ENCODE peak calls at places on chromosomes 3 and 15, in eight cellular contexts. One of them, this sample, is unnamed.

GRCh38 chr15:38650384-38650783 is 85.8 kb upstream of the RASGRP1 start:
- ATAC-seq in HCT116: no peak
- ATAC-seq in K562: no peak
- ATAC-seq in Panc1: no peak
- ATAC-seq in HepG2: no peak
- ATAC-seq in GM23338: peak
- ATAC-seq in upper lobe of left lung: no peak
- ATAC-seq in GM12878: peak
- ATAC-seq in this sample: no peak

GRCh38 chr3:29171583-29171990 is 109.3 kb upstream of the RBMS3 start:
- ATAC-seq in HCT116: no peak
- ATAC-seq in K562: no peak
- ATAC-seq in Panc1: no peak
- ATAC-seq in HepG2: no peak
- ATAC-seq in GM23338: no peak
- ATAC-seq in upper lobe of left lung: no peak
- ATAC-seq in GM12878: no peak
- ATAC-seq in this sample: peak

GRCh38 chr3:126245811-126246727 is 65.7 kb upstream of the ALDH1L1 start:
- ATAC-seq in HCT116: peak
- ATAC-seq in K562: peak
- ATAC-seq in Panc1: no peak
- ATAC-seq in HepG2: peak
- ATAC-seq in GM23338: peak
- ATAC-seq in upper lobe of left lung: peak
- ATAC-seq in GM12878: peak
- ATAC-seq in this sample: peak

GRCh38 chr3:178087376-178087775 is 448.9 kb upstream of the KCNMB2 start:
- ATAC-seq in HCT116: no peak
- ATAC-seq in K562: no peak
- ATAC-seq in Panc1: no peak
- ATAC-seq in HepG2: no peak
- ATAC-seq in GM23338: no peak
- ATAC-seq in upper lobe of left lung: no peak
- ATAC-seq in GM12878: no peak
- ATAC-seq in this sample: no peak

GRCh38 chr15:97168704-97169475 is 791.6 kb upstream of the ARRDC4 start:
- ATAC-seq in HCT116: no peak
- ATAC-seq in K562: no peak
- ATAC-seq in Panc1: no peak
- ATAC-seq in HepG2: no peak
- ATAC-seq in GM23338: peak
- ATAC-seq in upper lobe of left lung: no peak
- ATAC-seq in GM12878: peak
- ATAC-seq in this sample: no peak

GRCh38 chr3:12138044-12138443 is 20.7 kb downstream of the TIMP4 start:
- ATAC-seq in HCT116: peak
- ATAC-seq in K562: peak
- ATAC-seq in Panc1: no peak
- ATAC-seq in HepG2: peak
- ATAC-seq in GM23338: peak
- ATAC-seq in upper lobe of left lung: no peak
- ATAC-seq in GM12878: peak
- ATAC-seq in this sample: no peak

GRCh38 chr3:189964623-189965022 is 156.1 kb downstream of the P3H2 start:
- ATAC-seq in HCT116: no peak
- ATAC-seq in K562: no peak
- ATAC-seq in Panc1: no peak
- ATAC-seq in HepG2: no peak
- ATAC-seq in GM23338: no peak
- ATAC-seq in upper lobe of left lung: no peak
- ATAC-seq in GM12878: no peak
- ATAC-seq in this sample: no peak

GRCh38 chr3:16136042-16136441 is 38.4 kb upstream of the GALNT15 start:
- ATAC-seq in HCT116: no peak
- ATAC-seq in K562: no peak
- ATAC-seq in Panc1: no peak
- ATAC-seq in HepG2: no peak
- ATAC-seq in GM23338: no peak
- ATAC-seq in upper lobe of left lung: peak
- ATAC-seq in GM12878: no peak
- ATAC-seq in this sample: peak

GRCh38 chr3:171248426-171249115 is 211.6 kb downstream of the TNIK start:
- ATAC-seq in HCT116: peak
- ATAC-seq in K562: no peak
- ATAC-seq in Panc1: no peak
- ATAC-seq in HepG2: no peak
- ATAC-seq in GM23338: no peak
- ATAC-seq in upper lobe of left lung: no peak
- ATAC-seq in GM12878: peak
- ATAC-seq in this sample: no peak

GRCh38 chr15:90907838-90908507 is 4.9 kb downstream of the MAN2A2 start:
- ATAC-seq in HCT116: no peak
- ATAC-seq in K562: no peak
- ATAC-seq in Panc1: no peak
- ATAC-seq in HepG2: no peak
- ATAC-seq in GM23338: no peak
- ATAC-seq in upper lobe of left lung: no peak
- ATAC-seq in GM12878: no peak
- ATAC-seq in this sample: peak

GRCh38 chr15:59485036-59485435 is 47.0 kb downstream of the FAM81A start:
- ATAC-seq in HCT116: no peak
- ATAC-seq in K562: no peak
- ATAC-seq in Panc1: no peak
- ATAC-seq in HepG2: no peak
- ATAC-seq in GM23338: no peak
- ATAC-seq in upper lobe of left lung: no peak
- ATAC-seq in GM12878: no peak
- ATAC-seq in this sample: no peak

GRCh38 chr15:45163508-45163856 is 24.3 kb downstream of the SHF start:
- ATAC-seq in HCT116: no peak
- ATAC-seq in K562: no peak
- ATAC-seq in Panc1: no peak
- ATAC-seq in HepG2: peak
- ATAC-seq in GM23338: no peak
- ATAC-seq in upper lobe of left lung: no peak
- ATAC-seq in GM12878: no peak
- ATAC-seq in this sample: no peak

GRCh38 chr15:78618064-78618463 is 2.7 kb downstream of the CHRNA3 start:
- ATAC-seq in HCT116: peak
- ATAC-seq in K562: peak
- ATAC-seq in Panc1: peak
- ATAC-seq in HepG2: peak
- ATAC-seq in GM23338: no peak
- ATAC-seq in upper lobe of left lung: no peak
- ATAC-seq in GM12878: peak
- ATAC-seq in this sample: no peak

GRCh38 chr3:29887450-29887849 is 606.6 kb downstream of the RBMS3 start:
- ATAC-seq in HCT116: no peak
- ATAC-seq in K562: no peak
- ATAC-seq in Panc1: no peak
- ATAC-seq in HepG2: no peak
- ATAC-seq in GM23338: no peak
- ATAC-seq in upper lobe of left lung: no peak
- ATAC-seq in GM12878: no peak
- ATAC-seq in this sample: no peak

GRCh38 chr3:194364652-194365434 is 4.7 kb downstream of the LRRC15 start:
- ATAC-seq in HCT116: no peak
- ATAC-seq in K562: peak
- ATAC-seq in Panc1: peak
- ATAC-seq in HepG2: no peak
- ATAC-seq in GM23338: peak
- ATAC-seq in upper lobe of left lung: no peak
- ATAC-seq in GM12878: no peak
- ATAC-seq in this sample: peak

GRCh38 chr3:132038198-132038825 is 3.5 kb upstream of the CPNE4 start:
- ATAC-seq in HCT116: peak
- ATAC-seq in K562: no peak
- ATAC-seq in Panc1: peak
- ATAC-seq in HepG2: peak
- ATAC-seq in GM23338: no peak
- ATAC-seq in upper lobe of left lung: no peak
- ATAC-seq in GM12878: peak
- ATAC-seq in this sample: no peak

GRCh38 chr15:99606646-99607045 is 40.9 kb downstream of the MEF2A start:
- ATAC-seq in HCT116: no peak
- ATAC-seq in K562: no peak
- ATAC-seq in Panc1: no peak
- ATAC-seq in HepG2: no peak
- ATAC-seq in GM23338: no peak
- ATAC-seq in upper lobe of left lung: no peak
- ATAC-seq in GM12878: no peak
- ATAC-seq in this sample: no peak

GRCh38 chr15:79009388-79009787 is 64.5 kb upstream of the CTSH start:
- ATAC-seq in HCT116: no peak
- ATAC-seq in K562: no peak
- ATAC-seq in Panc1: no peak
- ATAC-seq in HepG2: no peak
- ATAC-seq in GM23338: no peak
- ATAC-seq in upper lobe of left lung: no peak
- ATAC-seq in GM12878: peak
- ATAC-seq in this sample: no peak

GRCh38 chr3:18562364-18563154 is 137.4 kb upstream of the SATB1 start:
- ATAC-seq in HCT116: no peak
- ATAC-seq in K562: no peak
- ATAC-seq in Panc1: no peak
- ATAC-seq in HepG2: no peak
- ATAC-seq in GM23338: no peak
- ATAC-seq in upper lobe of left lung: no peak
- ATAC-seq in GM12878: no peak
- ATAC-seq in this sample: no peak

GRCh38 chr15:92882697-92883642 is 17.2 kb upstream of the CHD2 start:
- ATAC-seq in HCT116: peak
- ATAC-seq in K562: peak
- ATAC-seq in Panc1: peak
- ATAC-seq in HepG2: peak
- ATAC-seq in GM23338: peak
- ATAC-seq in upper lobe of left lung: no peak
- ATAC-seq in GM12878: peak
- ATAC-seq in this sample: peak

GRCh38 chr3:159727506-159727905 is 261.1 kb upstream of the IL12A start:
- ATAC-seq in HCT116: no peak
- ATAC-seq in K562: no peak
- ATAC-seq in Panc1: no peak
- ATAC-seq in HepG2: no peak
- ATAC-seq in GM23338: no peak
- ATAC-seq in upper lobe of left lung: no peak
- ATAC-seq in GM12878: no peak
- ATAC-seq in this sample: no peak

GRCh38 chr3:27681249-27681748 is 40.8 kb downstream of the EOMES start:
- ATAC-seq in HCT116: peak
- ATAC-seq in K562: peak
- ATAC-seq in Panc1: peak
- ATAC-seq in HepG2: peak
- ATAC-seq in GM23338: peak
- ATAC-seq in upper lobe of left lung: peak
- ATAC-seq in GM12878: peak
- ATAC-seq in this sample: peak

GRCh38 chr15:50687302-50687902 is 805 bp upstream of the TRPM7 start:
- ATAC-seq in HCT116: peak
- ATAC-seq in K562: peak
- ATAC-seq in Panc1: peak
- ATAC-seq in HepG2: peak
- ATAC-seq in GM23338: no peak
- ATAC-seq in upper lobe of left lung: no peak
- ATAC-seq in GM12878: no peak
- ATAC-seq in this sample: peak

GRCh38 chr3:100605358-100605757 is 4.0 kb upstream of the ADGRG7 start:
- ATAC-seq in HCT116: no peak
- ATAC-seq in K562: no peak
- ATAC-seq in Panc1: no peak
- ATAC-seq in HepG2: no peak
- ATAC-seq in GM23338: no peak
- ATAC-seq in upper lobe of left lung: no peak
- ATAC-seq in GM12878: no peak
- ATAC-seq in this sample: no peak

GRCh38 chr15:83833569-83833968 is 179.6 kb downstream of the ADAMTSL3 start:
- ATAC-seq in HCT116: no peak
- ATAC-seq in K562: no peak
- ATAC-seq in Panc1: no peak
- ATAC-seq in HepG2: no peak
- ATAC-seq in GM23338: no peak
- ATAC-seq in upper lobe of left lung: no peak
- ATAC-seq in GM12878: no peak
- ATAC-seq in this sample: no peak

GRCh38 chr3:28674212-28674611 is 325.6 kb upstream of the AZI2 start:
- ATAC-seq in HCT116: no peak
- ATAC-seq in K562: no peak
- ATAC-seq in Panc1: no peak
- ATAC-seq in HepG2: no peak
- ATAC-seq in GM23338: no peak
- ATAC-seq in upper lobe of left lung: no peak
- ATAC-seq in GM12878: no peak
- ATAC-seq in this sample: no peak

GRCh38 chr3:37729119-37729518 is 132.6 kb upstream of the CTDSPL start:
- ATAC-seq in HCT116: no peak
- ATAC-seq in K562: no peak
- ATAC-seq in Panc1: no peak
- ATAC-seq in HepG2: no peak
- ATAC-seq in GM23338: no peak
- ATAC-seq in upper lobe of left lung: no peak
- ATAC-seq in GM12878: no peak
- ATAC-seq in this sample: no peak

GRCh38 chr3:153305189-153305588 is 143.2 kb downstream of the RAP2B start:
- ATAC-seq in HCT116: no peak
- ATAC-seq in K562: no peak
- ATAC-seq in Panc1: no peak
- ATAC-seq in HepG2: no peak
- ATAC-seq in GM23338: no peak
- ATAC-seq in upper lobe of left lung: no peak
- ATAC-seq in GM12878: no peak
- ATAC-seq in this sample: no peak
- TF ChIP-seq POLR2AphosphoS5 in HCT116: no peak
- TF ChIP-seq POLR2AphosphoS5 in K562: no peak
- TF ChIP-seq POLR2AphosphoS5 in Panc1: no peak
- TF ChIP-seq POLR2AphosphoS5 in HepG2: no peak
- TF ChIP-seq POLR2AphosphoS5 in GM23338: no peak
- TF ChIP-seq POLR2AphosphoS5 in upper lobe of left lung: no peak
- TF ChIP-seq POLR2AphosphoS5 in GM12878: no peak
- TF ChIP-seq POLR2AphosphoS5 in this sample: no peak

GRCh38 chr3:135214400-135214799 is 419.3 kb downstream of the EPHB1 start:
- ATAC-seq in HCT116: no peak
- ATAC-seq in K562: no peak
- ATAC-seq in Panc1: no peak
- ATAC-seq in HepG2: no peak
- ATAC-seq in GM23338: no peak
- ATAC-seq in upper lobe of left lung: no peak
- ATAC-seq in GM12878: no peak
- ATAC-seq in this sample: no peak
- TF ChIP-seq CTCF in HCT116: no peak
- TF ChIP-seq CTCF in K562: no peak
- TF ChIP-seq CTCF in Panc1: no peak
- TF ChIP-seq CTCF in HepG2: no peak
- TF ChIP-seq CTCF in GM23338: no peak
- TF ChIP-seq CTCF in upper lobe of left lung: no peak
- TF ChIP-seq CTCF in GM12878: no peak
- TF ChIP-seq CTCF in this sample: no peak

GRCh38 chr15:58318517-58318916 is 113.3 kb upstream of the LIPC start:
- ATAC-seq in HCT116: no peak
- ATAC-seq in K562: no peak
- ATAC-seq in Panc1: no peak
- ATAC-seq in HepG2: no peak
- ATAC-seq in GM23338: no peak
- ATAC-seq in upper lobe of left lung: no peak
- ATAC-seq in GM12878: no peak
- ATAC-seq in this sample: no peak
- TF ChIP-seq POLR2AphosphoS5 in HCT116: no peak
- TF ChIP-seq POLR2AphosphoS5 in K562: no peak
- TF ChIP-seq POLR2AphosphoS5 in Panc1: no peak
- TF ChIP-seq POLR2AphosphoS5 in HepG2: no peak
- TF ChIP-seq POLR2AphosphoS5 in GM23338: no peak
- TF ChIP-seq POLR2AphosphoS5 in upper lobe of left lung: no peak
- TF ChIP-seq POLR2AphosphoS5 in GM12878: no peak
- TF ChIP-seq POLR2AphosphoS5 in this sample: no peak

GRCh38 chr3:122928396-122929187 is 99.0 kb downstream of the SEMA5B start:
- ATAC-seq in HCT116: no peak
- ATAC-seq in K562: no peak
- ATAC-seq in Panc1: no peak
- ATAC-seq in HepG2: peak
- ATAC-seq in GM23338: no peak
- ATAC-seq in upper lobe of left lung: no peak
- ATAC-seq in GM12878: no peak
- ATAC-seq in this sample: no peak
- TF ChIP-seq CTCF in HCT116: no peak
- TF ChIP-seq CTCF in K562: no peak
- TF ChIP-seq CTCF in Panc1: no peak
- TF ChIP-seq CTCF in HepG2: peak
- TF ChIP-seq CTCF in GM23338: no peak
- TF ChIP-seq CTCF in upper lobe of left lung: no peak
- TF ChIP-seq CTCF in GM12878: no peak
- TF ChIP-seq CTCF in this sample: no peak

This sample was measured in gastroesophageal sphincter.